ENCODE peak calls at places on chromosomes 6 and 20, in eight cellular contexts. G is cardiac muscle cell, W is thoracic aorta, B is GM12865, T is tibial artery, Z is thyroid gland, F is stomach, K is brain microvascular endothelial cell. H is an unnamed sample.

GRCh38 chr6:64103480-64103879 is 467.9 kb downstream of the PHF3 start:
- DNase-seq in G (no peak), T (no peak), K (no peak), W (no peak), Z (no peak), F (no peak), B (no peak), H (no peak)

GRCh38 chr20:53264604-53265003 is 292.4 kb downstream of the TSHZ2 start:
- DNase-seq in W (no peak), F (no peak), Z (no peak), K (no peak), G (no peak), B (no peak), T (no peak), H (no peak)

GRCh38 chr6:31702421-31702818 is 704 bp downstream of the ABHD16A start:
- DNase-seq in W (no peak), G (peak; percentile 45), Z (no peak), F (no peak), K (peak; percentile 13), T (no peak), B (no peak), H (no peak)

GRCh38 chr6:130697661-130698535 is 129.3 kb upstream of the SMLR1 start:
- DNase-seq in T (no peak), F (peak; percentile 40), W (no peak), B (peak; percentile 73), K (peak; percentile 73), Z (no peak), G (peak; percentile 50), H (no peak)

GRCh38 chr6:90907931-90908655 is 321.2 kb upstream of the MAP3K7 start:
- DNase-seq in Z (no peak), W (no peak), B (peak; percentile 2), T (no peak), G (no peak), K (no peak), F (no peak), H (no peak)

GRCh38 chr6:170042086-170042485 is 248.8 kb downstream of the DLL1 start:
- DNase-seq in B (no peak), F (no peak), W (no peak), K (no peak), Z (no peak), G (no peak), T (no peak), H (no peak)

GRCh38 chr20:25273541-25274358 is 25.9 kb downstream of the PYGB start:
- DNase-seq in G (no peak), B (no peak), Z (peak; percentile 0), K (no peak), F (peak; percentile 17), W (no peak), T (peak; percentile 65), H (peak; percentile 88)

GRCh38 chr6:134424131-134424794 is 106.4 kb upstream of the SGK1 start:
- DNase-seq in W (no peak), Z (no peak), F (no peak), G (no peak), B (no peak), T (no peak), K (no peak), H (no peak)

GRCh38 chr6:16511048-16511660 is 250.1 kb downstream of the ATXN1 start:
- DNase-seq in G (peak; percentile 46), Z (peak; percentile 13), T (no peak), W (no peak), B (peak; percentile 48), F (no peak), K (peak; percentile 61), H (no peak)

GRCh38 chr20:17816804-17817590 is 117.2 kb downstream of the BANF2 start:
- DNase-seq in F (no peak), Z (no peak), T (peak; percentile 31), B (no peak), W (no peak), G (no peak), K (no peak), H (no peak)

GRCh38 chr20:13788167-13788834 is 3.5 kb downstream of the NDUFAF5 start:
- DNase-seq in F (peak; percentile 39), W (no peak), Z (peak; percentile 27), K (peak; percentile 77), T (no peak), G (peak; percentile 52), B (peak; percentile 73), H (peak; percentile 63)

GRCh38 chr6:31354248-31354647 is 2.7 kb downstream of the HLA-B start:
- DNase-seq in B (no peak), F (no peak), T (no peak), W (no peak), G (no peak), K (no peak), Z (no peak), H (no peak)

GRCh38 chr6:65112435-65112834 is 594.6 kb downstream of the EYS start:
- DNase-seq in F (no peak), W (no peak), K (no peak), T (no peak), Z (no peak), B (no peak), G (no peak), H (no peak)

GRCh38 chr6:85321926-85322325 is 128.0 kb upstream of the NT5E start:
- DNase-seq in W (no peak), F (no peak), B (no peak), K (no peak), T (no peak), Z (peak; percentile 70), G (no peak), H (no peak)

GRCh38 chr6:21836292-21836691 is 242.7 kb downstream of the SOX4 start:
- DNase-seq in W (no peak), Z (no peak), G (no peak), B (no peak), F (no peak), K (no peak), T (no peak), H (no peak)

GRCh38 chr6:52297433-52297832 is 12.9 kb upstream of the MCM3 start:
- DNase-seq in K (no peak), B (peak; percentile 58), T (no peak), W (no peak), G (no peak), Z (no peak), F (no peak), H (no peak)

GRCh38 chr20:24491043-24491756 is 21.8 kb downstream of the SYNDIG1 start:
- DNase-seq in W (no peak), T (no peak), Z (no peak), B (no peak), K (no peak), G (no peak), F (no peak), H (no peak)

GRCh38 chr6:147040041-147040440 is 164.2 kb upstream of the STXBP5 start:
- DNase-seq in K (no peak), G (no peak), Z (no peak), T (no peak), W (no peak), F (no peak), B (no peak), H (no peak)

GRCh38 chr6:69019832-69020231 is 384.8 kb downstream of the ADGRB3 start:
- DNase-seq in Z (no peak), F (no peak), G (no peak), B (no peak), T (no peak), W (no peak), K (peak; percentile 20), H (no peak)

GRCh38 chr6:15110721-15111354 is 135.0 kb upstream of the JARID2 start:
- DNase-seq in T (no peak), F (no peak), Z (no peak), G (no peak), K (no peak), B (no peak), W (no peak), H (no peak)

GRCh38 chr6:15109338-15110090 is 136.4 kb upstream of the JARID2 start:
- DNase-seq in W (no peak), F (no peak), K (no peak), G (no peak), Z (no peak), T (no peak), B (no peak), H (no peak)

GRCh38 chr6:15106958-15107643 is 138.8 kb upstream of the JARID2 start:
- DNase-seq in G (no peak), B (no peak), T (no peak), F (no peak), K (no peak), Z (no peak), W (no peak), H (no peak)

GRCh38 chr6:15108383-15108715 is 137.5 kb upstream of the JARID2 start:
- DNase-seq in Z (no peak), T (no peak), F (no peak), K (no peak), B (no peak), G (no peak), W (no peak), H (no peak)

GRCh38 chr6:15107644-15108382 is 138.1 kb upstream of the JARID2 start:
- DNase-seq in Z (no peak), F (no peak), G (no peak), B (no peak), W (no peak), T (no peak), K (no peak), H (no peak)
- H3K4me3 ChIP-seq in Z (no peak overlapping the region), F (no peak overlapping the region), G (no peak overlapping the region), B (no peak overlapping the region), W (no peak overlapping the region), T (no peak overlapping the region), K (no peak overlapping the region), H (no peak overlapping the region)

DNA sequence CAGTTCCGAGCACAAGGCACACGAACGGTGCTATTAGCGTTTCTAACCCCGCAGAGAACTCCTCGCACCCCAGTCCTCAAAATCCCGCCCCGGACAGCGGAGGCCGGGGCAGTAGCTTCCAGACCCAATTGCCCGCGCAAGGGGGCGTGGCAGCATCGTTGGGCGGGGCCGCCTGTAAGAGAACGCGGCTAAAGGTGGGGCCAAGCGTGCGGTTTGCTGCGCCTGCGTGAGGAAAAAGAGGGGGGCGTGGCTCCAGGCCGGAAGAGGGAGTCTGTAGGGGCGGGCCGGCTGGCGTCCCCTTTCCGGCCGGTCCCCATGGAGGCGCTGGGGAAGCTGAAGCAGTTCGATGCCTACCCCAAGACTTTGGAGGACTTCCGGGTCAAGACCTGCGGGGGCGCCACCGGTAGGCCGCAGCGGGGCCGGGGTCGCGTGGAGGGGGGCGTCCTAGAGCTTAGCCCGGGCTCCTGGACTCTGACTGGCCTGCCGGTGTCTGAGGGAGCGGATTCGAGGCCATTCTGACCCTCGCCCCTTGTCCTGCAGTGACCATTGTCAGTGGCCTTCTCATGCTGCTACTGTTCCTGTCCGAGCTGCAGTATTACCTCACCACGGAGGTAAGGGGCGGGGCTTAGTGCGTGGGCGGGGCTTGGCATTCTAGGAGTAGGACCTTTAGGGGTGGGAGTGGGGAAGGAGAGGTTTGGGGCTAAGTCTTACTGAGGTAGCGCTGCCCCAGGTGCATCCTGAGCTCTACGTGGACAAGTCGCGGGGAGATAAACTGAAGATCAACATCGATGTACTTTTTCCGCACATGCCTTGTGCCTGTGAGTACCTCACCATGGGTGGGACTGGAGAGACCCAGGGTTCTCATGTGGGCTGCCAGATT is at the start of gene ERGIC3:
- DNase-seq in G (peak; percentile 99), W (peak; percentile 88), K (peak; percentile 94), B (peak; percentile 98), T (peak; percentile 98), Z (peak; percentile 97), F (peak; percentile 98), H (peak; percentile 84)
- TF ChIP-seq CTCF in G (no peak), W (no peak), K (no peak), B (no peak), T (no peak), Z (no peak), F (no peak), H (no peak)

GRCh38 chr20:51792960-51793359 is 9.4 kb downstream of the SALL4 start:
- DNase-seq in K (no peak), Z (no peak), T (no peak), G (no peak), W (no peak), F (no peak), B (no peak), H (no peak)
- H3K4me3 ChIP-seq in K (no peak overlapping the region), Z (no peak overlapping the region), T (no peak overlapping the region), G (no peak overlapping the region), W (no peak overlapping the region), F (no peak overlapping the region), B (no peak overlapping the region), H (no peak overlapping the region)

GRCh38 chr20:31440012-31440659 is at the start of gene DEFB123:
- DNase-seq in B (no peak), T (no peak), Z (no peak), W (no peak), G (no peak), K (no peak), F (no peak), H (no peak)
- TF ChIP-seq CTCF in B (peak; percentile 37), T (no peak), Z (no peak), W (no peak), G (no peak), K (peak; percentile 22), F (no peak), H (peak; percentile 4)